ENCODE peak calls at places on chromosomes 2 and 18, in seven cellular contexts. T is HCT116, V is HepG2, B is endothelial cell of umbilical vein, H is transverse colon, L is upper lobe of left lung, Y is suprapubic skin. M is an unnamed sample.

GRCh38 chr2:201403904-201404303 is 46.8 kb upstream of the FLACC1 start:
- DNase-seq in T (no peak), H (no peak), B (peak), Y (no peak), V (no peak), L (no peak), M (no peak)

GRCh38 chr2:174337337-174338154 is 2.8 kb downstream of the SP9 start:
- DNase-seq in L (no peak), V (no peak), T (no peak), Y (no peak), H (no peak), B (peak), M (no peak)

GRCh38 chr2:3195865-3196504 is 181.6 kb downstream of the EIPR1 start:
- DNase-seq in B (no peak), Y (no peak), H (no peak), L (peak), T (no peak), V (no peak), M (no peak)

GRCh38 chr2:198483046-198483445 is 678.7 kb downstream of the PLCL1 start:
- DNase-seq in T (no peak), L (no peak), V (no peak), H (no peak), Y (no peak), B (no peak), M (no peak)

GRCh38 chr2:204431529-204431928 is 113.7 kb upstream of the PARD3B start:
- DNase-seq in T (no peak), L (no peak), V (no peak), H (no peak), Y (no peak), B (no peak), M (no peak)

GRCh38 chr2:128073278-128073677 is 17.7 kb upstream of the UGGT1 start:
- DNase-seq in V (no peak), L (no peak), H (no peak), T (no peak), B (no peak), Y (no peak), M (no peak)

GRCh38 chr18:46037512-46038305 is 34.4 kb downstream of the PSTPIP2 start:
- DNase-seq in H (no peak), V (peak), Y (no peak), T (no peak), B (no peak), L (no peak), M (no peak)

GRCh38 chr2:201432551-201433388 is 18.5 kb downstream of the TRAK2 start:
- DNase-seq in T (no peak), V (no peak), H (no peak), L (no peak), Y (no peak), B (peak), M (no peak)

GRCh38 chr2:10554961-10555809 is 107.1 kb upstream of the ODC1 start:
- DNase-seq in Y (peak), L (no peak), B (peak), T (no peak), H (no peak), V (no peak), M (no peak)

GRCh38 chr2:88350641-88351601 is 101.6 kb downstream of the FOXI3 start:
- DNase-seq in L (peak), H (peak), V (peak), Y (no peak), T (peak), B (peak), M (no peak)

GRCh38 chr2:48232351-48232750 is 297.6 kb upstream of the STON1 start:
- DNase-seq in B (no peak), Y (no peak), V (no peak), L (no peak), T (no peak), H (no peak), M (no peak)

GRCh38 chr18:13216092-13216582 is 2.4 kb upstream of the LDLRAD4 start:
- DNase-seq in T (peak), Y (peak), B (peak), H (peak), V (peak), L (peak), M (peak)

GRCh38 chr2:15662026-15662425 is 70.4 kb downstream of the DDX1 start:
- DNase-seq in H (no peak), L (no peak), V (no peak), T (no peak), B (no peak), Y (no peak), M (no peak)

GRCh38 chr2:165423081-165423480 is 46.4 kb upstream of the CSRNP3 start:
- DNase-seq in T (no peak), Y (no peak), H (no peak), B (no peak), V (no peak), L (no peak), M (no peak)

GRCh38 chr2:71531522-71532047 is 78.2 kb downstream of the DYSF start:
- DNase-seq in B (peak), H (no peak), V (peak), T (peak), L (no peak), Y (peak), M (no peak)

GRCh38 chr2:173462908-173463840 is 108.5 kb downstream of the CDCA7 start:
- DNase-seq in H (peak), V (peak), B (no peak), Y (no peak), T (no peak), L (no peak), M (no peak)

GRCh38 chr18:54531402-54532065 is 59.5 kb upstream of the DYNAP start:
- DNase-seq in L (no peak), Y (no peak), T (no peak), H (no peak), B (no peak), V (no peak), M (no peak)

GRCh38 chr2:32135409-32135808 is 30.3 kb upstream of the SLC30A6 start:
- DNase-seq in L (no peak), T (peak), V (peak), Y (no peak), B (peak), H (peak), M (no peak)

GRCh38 chr18:60021556-60021955 is 121.8 kb downstream of the PMAIP1 start:
- DNase-seq in V (no peak), T (no peak), L (no peak), Y (no peak), H (no peak), B (no peak), M (no peak)

GRCh38 chr18:48545690-48546365 is 7.0 kb downstream of the CTIF start:
- DNase-seq in T (no peak), H (peak), V (no peak), Y (peak), L (peak), B (peak), M (no peak)

GRCh38 chr2:110126086-110126773 is 10.6 kb upstream of the MALL start:
- DNase-seq in Y (no peak), B (no peak), L (no peak), V (no peak), H (no peak), T (no peak), M (no peak)

GRCh38 chr2:25851740-25852503 is 26.4 kb downstream of the ASXL2 start:
- DNase-seq in Y (no peak), B (peak), H (no peak), T (peak), V (peak), L (no peak), M (no peak)

GRCh38 chr18:3626927-3627240 is 176.9 kb downstream of the TGIF1 start:
- DNase-seq in Y (no peak), L (no peak), B (no peak), H (no peak), V (no peak), T (no peak), M (no peak)

GRCh38 chr2:237581751-237582746 is 8.5 kb downstream of the RAB17 start:
- DNase-seq in B (peak), V (peak), H (peak), T (no peak), Y (peak), L (peak), M (no peak)

GRCh38 chr2:166167451-166167850 is 39.6 kb upstream of the SCN1A start:
- DNase-seq in H (no peak), T (no peak), V (no peak), L (no peak), Y (no peak), B (no peak), M (no peak)

GRCh38 chr2:105800953-105801635 is 56.4 kb downstream of the NCK2 start:
- DNase-seq in Y (no peak), V (peak), B (no peak), L (no peak), H (no peak), T (no peak), M (no peak)

GRCh38 chr18:48948112-48949050 is 2.4 kb downstream of the SMAD7 start:
- DNase-seq in V (peak), B (peak), H (peak), Y (no peak), L (peak), T (no peak), M (no peak)

GRCh38 chr2:86068098-86069047 is 37.3 kb downstream of the POLR1A start:
- DNase-seq in L (no peak), H (peak), V (no peak), T (no peak), B (no peak), Y (no peak), M (no peak)

GRCh38 chr18:39350916-39351315 is 1785.3 kb upstream of the CELF4 start:
- DNase-seq in T (no peak), V (no peak), Y (no peak), B (no peak), L (no peak), H (no peak), M (no peak)

GRCh38 chr2:222706616-222707015 is 35.2 kb downstream of the MOGAT1 start:
- DNase-seq in V (no peak), T (no peak), B (no peak), H (no peak), L (no peak), Y (no peak), M (no peak)

GRCh38 chr18:57621252-57621607 is 406 bp downstream of the NARS1 start:
- DNase-seq in L (no peak), H (no peak), T (no peak), Y (no peak), V (no peak), B (peak), M (no peak)

GRCh38 chr2:129253461-129253812 is 726.0 kb upstream of the RAB6C start:
- DNase-seq in V (no peak), Y (no peak), L (no peak), H (no peak), B (no peak), T (peak), M (no peak)

GRCh38 chr2:126534508-126534907 is 121.5 kb upstream of the GYPC start:
- DNase-seq in B (no peak), V (no peak), T (no peak), Y (no peak), L (no peak), H (no peak), M (no peak)
- TF ChIP-seq POLR2AphosphoS5 in B (no peak), V (no peak), T (no peak), Y (no peak), L (no peak), H (no peak), M (no peak)

DNA sequence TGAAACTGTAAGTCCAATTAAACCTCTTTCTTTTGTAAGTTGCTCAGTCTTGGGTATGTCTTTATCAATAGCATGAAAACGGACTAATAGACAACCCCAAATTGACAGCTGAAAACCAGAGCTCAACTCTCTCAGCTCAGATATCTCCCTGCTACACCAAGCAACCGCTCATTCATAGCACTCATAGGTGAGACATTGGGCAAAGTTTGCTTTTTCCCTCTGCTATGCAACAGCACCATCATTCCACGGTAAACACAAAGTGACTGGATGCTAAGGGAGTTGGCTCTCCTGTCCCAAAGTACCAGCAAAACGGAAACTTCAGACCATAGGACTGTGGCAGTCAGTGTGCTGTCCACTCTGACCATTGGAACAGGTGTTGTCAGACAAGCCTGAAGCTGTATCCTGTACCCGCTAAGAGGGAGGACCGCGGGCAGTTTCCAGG is 45.1 kb upstream of the TBC1D8 start:
- DNase-seq in V (peak), H (no peak), B (no peak), T (no peak), Y (no peak), L (no peak), M (no peak)
- TF ChIP-seq CTCF in V (peak), H (no peak), B (no peak), T (no peak), Y (no peak), L (no peak), M (no peak)

DNA sequence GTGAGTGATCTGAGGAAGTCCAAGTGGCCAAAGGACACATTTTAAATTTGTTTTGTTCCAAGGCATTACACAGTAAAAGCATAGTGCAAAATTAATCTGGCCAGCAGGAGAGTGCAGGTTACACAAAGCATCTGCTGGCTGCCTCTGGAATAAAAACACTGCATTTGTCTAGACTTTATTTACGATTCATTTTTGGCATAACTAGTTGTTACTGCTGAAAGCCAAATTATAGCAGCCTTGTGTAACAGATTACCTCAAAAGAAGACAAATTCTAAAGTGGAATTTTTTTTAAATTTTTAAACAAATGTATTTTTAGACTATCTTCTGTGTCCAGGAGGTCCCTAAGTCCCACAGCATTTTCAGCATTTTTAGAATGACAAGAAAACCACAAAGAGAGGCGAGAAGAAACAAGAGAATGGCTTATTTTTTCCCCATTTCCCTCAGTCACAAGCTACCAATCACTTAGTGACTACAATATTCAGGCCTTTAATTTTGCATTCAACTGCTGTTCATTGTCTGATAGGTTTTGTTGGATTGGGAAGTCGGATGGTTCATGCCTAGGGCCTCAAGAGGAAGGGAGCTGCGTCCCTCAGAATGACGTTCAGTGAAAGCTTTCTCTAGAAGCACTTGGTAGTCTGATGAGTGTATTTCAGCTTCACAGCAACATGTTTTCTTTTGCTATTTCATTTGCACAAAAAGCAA is 46.0 kb downstream of the TMEFF2 start:
- DNase-seq in H (no peak), T (no peak), L (no peak), V (no peak), B (peak), Y (no peak), M (no peak)
- TF ChIP-seq POLR2AphosphoS5 in H (no peak), T (no peak), L (no peak), V (no peak), B (no peak), Y (no peak), M (no peak)

GRCh38 chr2:120456867-120457266 is 110.9 kb downstream of the INHBB start:
- DNase-seq in V (peak), Y (no peak), T (no peak), L (no peak), B (no peak), H (no peak), M (no peak)
- TF ChIP-seq CTCF in V (peak), Y (no peak), T (peak), L (no peak), B (no peak), H (no peak), M (no peak)

GRCh38 chr2:1156526-1156925 is 205.9 kb downstream of the SNTG2 start:
- DNase-seq in H (no peak), V (no peak), Y (no peak), B (no peak), L (no peak), T (no peak), M (no peak)

GRCh38 chr2:1157107-1157506 is 206.5 kb downstream of the SNTG2 start:
- DNase-seq in Y (no peak), V (no peak), B (no peak), L (no peak), T (no peak), H (no peak), M (no peak)

GRCh38 chr2:1162768-1163584 is 212.3 kb downstream of the SNTG2 start:
- DNase-seq in Y (no peak), B (no peak), V (no peak), H (no peak), T (no peak), L (no peak), M (no peak)

GRCh38 chr2:1159013-1159412 is 208.4 kb downstream of the SNTG2 start:
- DNase-seq in V (no peak), Y (no peak), H (no peak), T (no peak), B (no peak), L (no peak), M (no peak)

DNA sequence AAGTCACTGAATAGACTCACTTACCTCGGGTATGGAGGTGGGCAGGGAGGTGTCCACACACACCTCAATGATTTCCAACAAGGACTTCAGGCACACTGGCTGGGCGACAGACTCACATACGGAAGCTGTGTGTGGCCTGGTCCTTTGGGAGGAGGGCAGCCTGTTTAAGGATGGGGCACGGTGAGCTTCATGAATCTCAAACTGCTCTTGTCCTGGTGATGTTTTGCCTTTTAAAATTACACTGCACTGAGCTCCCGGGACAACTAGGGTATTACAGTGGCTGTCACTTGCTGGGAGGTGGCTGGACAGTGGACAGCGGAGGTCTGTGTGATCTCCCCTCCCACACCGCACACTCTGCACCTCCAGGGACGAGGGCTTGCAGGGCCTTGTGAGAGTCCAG is 211.6 kb downstream of the SNTG2 start:
- DNase-seq in V (no peak), T (no peak), B (no peak), Y (no peak), H (no peak), L (no peak), M (peak)
- TF ChIP-seq POLR2AphosphoS5 in V (no peak), T (no peak), B (no peak), Y (no peak), H (no peak), L (no peak), M (no peak)